ENCODE peak calls at places on chromosomes 3 and 15, in eight cellular contexts. K is H54, C is MM.1S, P is mesendoderm, Z is mucosa of descending colon, D is M059J, J is ACHN, A is T-cell. O is an unnamed sample.

GRCh38 chr15:81197255-81197630 is 564 bp downstream of the IL16 start:
- DNase-seq in K (no peak), C (no peak), P (no peak), Z (no peak), D (no peak), J (no peak), A (no peak), O (no peak)

GRCh38 chr3:195080571-195081141 is 190.3 kb downstream of the XXYLT1 start:
- DNase-seq in K (no peak), C (no peak), P (no peak), Z (peak; percentile 17), D (no peak), J (peak; percentile 41), A (no peak), O (no peak)

GRCh38 chr3:113532698-113533533 is 561 bp downstream of the SIDT1 start:
- DNase-seq in K (no peak), C (peak; percentile 31), P (peak; percentile 26), Z (peak; percentile 69), D (no peak), J (no peak), A (no peak), O (no peak)

GRCh38 chr15:81686021-81686420 is 312.0 kb upstream of the TMC3 start:
- DNase-seq in K (no peak), C (no peak), P (no peak), Z (no peak), D (no peak), J (no peak), A (no peak), O (no peak)

GRCh38 chr15:83206971-83207621 is 527 bp downstream of the HDGFL3 start:
- DNase-seq in K (peak; percentile 23), C (peak; percentile 8), P (peak; percentile 62), Z (peak; percentile 48), D (peak; percentile 32), J (peak; percentile 27), A (peak; percentile 1), O (no peak)

GRCh38 chr15:89747708-89748682 is 3.1 kb downstream of the MESP1 start:
- DNase-seq in K (no peak), C (no peak), P (peak; percentile 91), Z (no peak), D (no peak), J (no peak), A (no peak), O (no peak)

GRCh38 chr15:42490246-42490742 is 647 bp downstream of the ZNF106 start:
- DNase-seq in K (no peak), C (peak; percentile 23), P (no peak), Z (no peak), D (peak; percentile 26), J (no peak), A (no peak), O (no peak)

GRCh38 chr3:171982829-171983228 is 56.5 kb upstream of the FNDC3B start:
- DNase-seq in K (no peak), C (no peak), P (no peak), Z (no peak), D (peak; percentile 86), J (no peak), A (no peak), O (no peak)

GRCh38 chr3:66115858-66116654 is 77.3 kb upstream of the MAGI1 start:
- DNase-seq in K (peak; percentile 73), C (no peak), P (peak; percentile 97), Z (no peak), D (peak; percentile 90), J (peak; percentile 93), A (no peak), O (no peak)

GRCh38 chr3:119360736-119361462 is 66.7 kb downstream of the ARHGAP31 start:
- DNase-seq in K (no peak), C (no peak), P (peak; percentile 77), Z (no peak), D (no peak), J (no peak), A (no peak), O (no peak)

GRCh38 chr15:84981054-84981710 is 474 bp upstream of the PDE8A start:
- DNase-seq in K (peak; percentile 78), C (peak; percentile 98), P (peak; percentile 98), Z (peak; percentile 98), D (peak; percentile 94), J (peak; percentile 94), A (peak; percentile 95), O (peak; percentile 89)

O was measured in GF-D8.